ENCODE peak calls at places on chromosome 17, in five cellular contexts. B, U, X, C and T are unnamed samples.

GRCh38 chr17:79984045-79984840 is 51.4 kb downstream of the TBC1D16 start:
- DNase-seq in B (peak), U (no peak), X (no peak), C (no peak), T (no peak)

GRCh38 chr17:48816774-48817590 is at the start of gene TTLL6:
- DNase-seq in B (peak), U (peak), X (peak), C (peak), T (peak)

GRCh38 chr17:74770498-74771318 is 5.4 kb downstream of the NAT9 start:
- DNase-seq in B (peak), U (peak), X (peak), C (peak), T (peak)

GRCh38 chr17:58677204-58677880 is 14.5 kb downstream of the TEX14 start:
- DNase-seq in B (no peak), U (no peak), X (peak), C (no peak), T (no peak)

GRCh38 chr17:58321571-58322525 is 6.7 kb downstream of the TSPOAP1 start:
- DNase-seq in B (peak), U (no peak), X (no peak), C (no peak), T (no peak)

GRCh38 chr17:18253947-18254821 is 4.4 kb downstream of the FLII start:
- DNase-seq in B (no peak), U (no peak), X (no peak), C (no peak), T (no peak)

GRCh38 chr17:78381601-78382168 is 3.2 kb downstream of the PGS1 start:
- DNase-seq in B (no peak), U (no peak), X (no peak), C (no peak), T (no peak)

GRCh38 chr17:58338907-58339774 is 10.5 kb upstream of the TSPOAP1 start:
- DNase-seq in B (peak), U (no peak), X (peak), C (no peak), T (peak)

GRCh38 chr17:40218740-40219072 is 398 bp upstream of the WIPF2 start:
- DNase-seq in B (peak), U (peak), X (peak), C (peak), T (peak)

GRCh38 chr17:80887639-80888175 is 103.9 kb upstream of the CHMP6 start:
- DNase-seq in B (no peak), U (no peak), X (no peak), C (no peak), T (no peak)

GRCh38 chr17:79429864-79430494 is 180.9 kb downstream of the RBFOX3 start:
- DNase-seq in B (no peak), U (no peak), X (no peak), C (no peak), T (no peak)

GRCh38 chr17:68089881-68090280 is 54.3 kb downstream of the KPNA2 start:
- DNase-seq in B (peak), U (peak), X (no peak), C (peak), T (no peak)

GRCh38 chr17:17738901-17739300 is 57.6 kb downstream of the RAI1 start:
- DNase-seq in B (no peak), U (peak), X (no peak), C (peak), T (no peak)

GRCh38 chr17:57993471-57994365 is 5.7 kb upstream of the VEZF1 start:
- DNase-seq in B (no peak), U (no peak), X (no peak), C (no peak), T (no peak)

GRCh38 chr17:72270530-72270929 is 149.7 kb downstream of the SOX9 start:
- DNase-seq in B (no peak), U (peak), X (peak), C (peak), T (no peak)

GRCh38 chr17:47193931-47194481 is 4.9 kb upstream of the CDC27 start:
- DNase-seq in B (no peak), U (no peak), X (no peak), C (no peak), T (no peak)

DNA sequence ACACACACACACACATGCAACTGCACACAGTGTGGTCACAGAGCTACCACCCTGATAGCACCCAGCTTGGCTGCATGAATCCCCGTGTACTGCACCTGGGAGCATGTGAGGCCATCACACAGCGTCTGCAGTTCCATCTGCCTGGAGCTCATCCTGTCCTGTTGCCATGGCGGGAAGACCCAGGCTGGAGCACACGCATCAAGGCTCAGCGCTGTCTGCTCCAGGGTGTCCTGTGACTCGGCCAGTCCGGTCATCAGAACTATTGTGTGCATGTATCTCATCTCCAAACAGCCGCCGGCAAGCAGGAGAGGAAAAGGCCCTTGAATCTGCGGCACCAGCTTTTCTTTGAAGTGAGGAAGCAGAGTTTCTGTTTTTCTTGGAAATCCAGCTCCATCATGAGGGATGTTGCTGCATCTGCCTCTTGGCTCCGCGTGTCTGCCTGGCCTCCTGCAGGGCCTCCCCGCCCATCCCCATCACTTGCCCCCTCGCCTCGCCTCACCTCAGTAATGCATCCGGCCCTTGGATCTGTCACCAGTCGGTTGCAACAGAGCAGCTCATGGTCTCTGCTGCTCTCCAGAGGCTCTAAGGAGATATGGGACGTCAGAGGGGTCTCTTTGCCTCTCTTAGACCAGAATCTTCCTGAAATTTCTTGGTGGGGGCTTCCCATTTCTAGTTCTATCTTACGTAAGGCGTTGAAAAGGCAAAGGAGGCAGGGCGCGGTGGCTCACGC is 23.7 kb downstream of the CACNG4 start:
- DNase-seq in B (no peak), U (no peak), X (no peak), C (no peak), T (no peak)
- TF ChIP-seq CTCF in B (no peak), U (no peak), X (no peak), C (no peak), T (no peak)

GRCh38 chr17:76554131-76554530 is 14.3 kb downstream of the PRCD start:
- DNase-seq in B (no peak), U (no peak), X (no peak), C (no peak), T (no peak)
- TF ChIP-seq CTCF in B (no peak), U (no peak), X (no peak), C (no peak), T (no peak)

DNA sequence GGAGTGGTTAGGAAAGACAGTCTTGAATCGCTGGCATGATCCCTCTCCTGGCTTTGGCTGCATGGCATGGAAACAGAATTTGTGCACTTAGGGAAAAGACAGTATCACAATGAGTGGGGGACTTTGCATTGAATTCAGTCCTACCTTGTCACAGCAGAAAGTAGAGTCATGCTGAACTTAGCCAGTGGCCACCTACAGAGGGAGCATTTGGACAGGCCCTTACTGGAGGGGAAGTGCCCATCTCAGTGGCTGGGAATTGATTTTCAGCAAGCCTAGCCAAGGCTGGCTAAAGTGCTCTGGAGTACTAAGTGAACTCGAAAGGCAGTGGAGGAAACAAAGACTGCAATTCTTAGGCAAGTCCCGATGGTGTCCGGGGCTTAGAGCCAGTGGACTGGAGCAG is 364.3 kb upstream of the TOM1L1 start:
- DNase-seq in B (no peak), U (no peak), X (no peak), C (no peak), T (no peak)
- TF ChIP-seq CTCF in B (no peak), U (no peak), X (no peak), C (no peak), T (no peak)

GRCh38 chr17:81931557-81932332 is 4.2 kb upstream of the MAFG start:
- DNase-seq in B (no peak), U (no peak), X (no peak), C (no peak), T (no peak)
- TF ChIP-seq CTCF in B (no peak), U (no peak), X (no peak), C (no peak), T (no peak)